ENCODE peak calls at places on chromosomes 7 and 10, in ten cellular contexts. J is stimulated activated CD4-positive, alpha-beta T cell treated with anti-CD3 and anti-CD28 coated beads, Interleukin-12 subunit alpha, Interleukin-12 subunit beta, amount 100 ng/mL, for 24 hours; I is NCI-H1105; P is HEK293T; Z is Right ventricle myocardium superior; Y is MCF 10A; M is neural crest cell; C is cerebellum; U is NCI-H774; X is progenitor cell of endocrine pancreas. O is an unnamed sample.

GRCh38 chr10:15325243-15326002 is 45.7 kb downstream of the FAM171A1 start:
- DNase-seq in J (no peak), I (no peak), P (no peak), Z (no peak), Y (peak), M (no peak), C (no peak), U (no peak), X (no peak), O (peak)

GRCh38 chr10:103578782-103579382 is 85.4 kb downstream of the NEURL1 start:
- DNase-seq in J (no peak), I (no peak), P (no peak), Z (no peak), Y (no peak), M (no peak), C (no peak), U (no peak), X (no peak), O (peak)

GRCh38 chr7:131424219-131424822 is 96.6 kb downstream of the MKLN1 start:
- DNase-seq in J (no peak), I (peak), P (peak), Z (no peak), Y (peak), M (no peak), C (peak), U (no peak), X (no peak), O (peak)

GRCh38 chr7:66901941-66902843 is 18.8 kb upstream of the TMEM248 start:
- DNase-seq in J (no peak), I (no peak), P (no peak), Z (no peak), Y (no peak), M (no peak), C (no peak), U (no peak), X (no peak), O (no peak)

GRCh38 chr7:71144963-71145362 is 13.0 kb downstream of the GALNT17 start:
- DNase-seq in J (no peak), I (no peak), P (no peak), Z (no peak), Y (no peak), M (no peak), C (no peak), U (no peak), X (no peak), O (no peak)

GRCh38 chr10:43610636-43611035 is 4.4 kb downstream of the ZNF485 start:
- DNase-seq in J (no peak), I (no peak), P (no peak), Z (no peak), Y (no peak), M (no peak), C (no peak), U (no peak), X (no peak), O (no peak)

GRCh38 chr7:51190950-51191349 is 125.7 kb downstream of the COBL start:
- DNase-seq in J (no peak), I (no peak), P (no peak), Z (no peak), Y (no peak), M (no peak), C (no peak), U (no peak), X (no peak), O (no peak)

GRCh38 chr10:13844651-13845050 is 257.9 kb downstream of the PRPF18 start:
- DNase-seq in J (no peak), I (no peak), P (no peak), Z (no peak), Y (no peak), M (no peak), C (no peak), U (no peak), X (no peak), O (no peak)

GRCh38 chr7:1842321-1843221 is 172.5 kb downstream of the ELFN1 start:
- DNase-seq in J (no peak), I (no peak), P (no peak), Z (peak), Y (no peak), M (no peak), C (no peak), U (no peak), X (no peak), O (no peak)

GRCh38 chr7:128701062-128701785 is 29.1 kb downstream of the GARIN1A start:
- DNase-seq in J (no peak), I (no peak), P (no peak), Z (no peak), Y (peak), M (no peak), C (no peak), U (no peak), X (no peak), O (no peak)

O was measured in A549.